ENCODE peak calls at places on chromosomes 2 and 18, in ten cellular contexts. A, C, S, G, H, B, F, K, Z and Q are unnamed samples.

GRCh38 chr2:46308629-46309028 is 11.4 kb downstream of the EPAS1 start:
- DNase-seq in A (no peak), C (no peak), S (no peak), G (no peak), H (no peak), B (no peak), F (no peak), K (no peak), Z (no peak), Q (no peak)

GRCh38 chr2:62884086-62884485 is 166.5 kb upstream of the OTX1 start:
- DNase-seq in A (no peak), C (no peak), S (no peak), G (no peak), H (no peak), B (no peak), F (no peak), K (no peak), Z (no peak), Q (no peak)

GRCh38 chr18:36499938-36500337 is 202.4 kb downstream of the FHOD3 start:
- DNase-seq in A (no peak), C (no peak), S (no peak), G (no peak), H (no peak), B (no peak), F (peak), K (no peak), Z (no peak), Q (no peak)

GRCh38 chr2:40243581-40243980 is 208.3 kb downstream of the SLC8A1 start:
- DNase-seq in A (no peak), C (no peak), S (no peak), G (no peak), H (no peak), B (no peak), F (no peak), K (no peak), Z (peak), Q (no peak)

GRCh38 chr2:192069417-192069816 is 125.3 kb downstream of the TMEFF2 start:
- DNase-seq in A (no peak), C (no peak), S (no peak), G (no peak), H (no peak), B (no peak), F (no peak), K (no peak), Z (no peak), Q (no peak)

GRCh38 chr2:12397861-12398260 is 318.9 kb upstream of the TRIB2 start:
- DNase-seq in A (no peak), C (no peak), S (no peak), G (no peak), H (no peak), B (no peak), F (no peak), K (no peak), Z (peak), Q (no peak)

GRCh38 chr2:47277987-47278386 is 122.9 kb upstream of the STPG4 start:
- DNase-seq in A (no peak), C (no peak), S (no peak), G (no peak), H (no peak), B (no peak), F (no peak), K (no peak), Z (no peak), Q (no peak)

GRCh38 chr18:26056291-26056690 is 34.1 kb downstream of the SS18 start:
- DNase-seq in A (no peak), C (no peak), S (no peak), G (no peak), H (no peak), B (no peak), F (no peak), K (no peak), Z (no peak), Q (no peak)

GRCh38 chr2:67917332-67918054 is 145.3 kb downstream of the C1D start:
- DNase-seq in A (no peak), C (no peak), S (no peak), G (no peak), H (no peak), B (no peak), F (no peak), K (no peak), Z (peak), Q (no peak)

GRCh38 chr2:1586946-1587840 is 157.1 kb downstream of the PXDN start:
- DNase-seq in A (no peak), C (no peak), S (no peak), G (peak), H (no peak), B (no peak), F (no peak), K (no peak), Z (no peak), Q (no peak)

GRCh38 chr2:54497738-54498680 is 41.9 kb downstream of the SPTBN1 start:
- DNase-seq in A (no peak), C (peak), S (peak), G (no peak), H (no peak), B (no peak), F (no peak), K (no peak), Z (peak), Q (no peak)

GRCh38 chr18:22166070-22166972 is 3.1 kb upstream of the GATA6 start:
- DNase-seq in A (no peak), C (peak), S (peak), G (peak), H (no peak), B (no peak), F (no peak), K (no peak), Z (no peak), Q (no peak)

GRCh38 chr2:197205590-197206215 is 104.9 kb downstream of the ANKRD44 start:
- DNase-seq in A (peak), C (no peak), S (peak), G (no peak), H (no peak), B (peak), F (no peak), K (peak), Z (no peak), Q (no peak)